ENCODE peak calls at places on chromosomes 1 and 21, in five cellular contexts. One of them, this sample, is unnamed.

GRCh38 chr1:60428161-60428560 is 354.6 kb upstream of the C1orf87 start:
- DNase-seq in kidney tubule cell: no peak
- DNase-seq in NCI-H2107: no peak
- DNase-seq in WTC11: no peak
- DNase-seq in cardiac fibroblast: peak
- DNase-seq in this sample: no peak

GRCh38 chr21:28337319-28337718 is 655.4 kb downstream of the LTN1 start:
- DNase-seq in cardiac fibroblast: peak
- DNase-seq in kidney tubule cell: peak
- DNase-seq in WTC11: no peak
- DNase-seq in NCI-H2107: peak
- DNase-seq in this sample: no peak

GRCh38 chr1:169576934-169577331 is 9.3 kb downstream of the F5 start:
- DNase-seq in NCI-H2107: no peak
- DNase-seq in kidney tubule cell: no peak
- DNase-seq in cardiac fibroblast: no peak
- DNase-seq in WTC11: no peak
- DNase-seq in this sample: no peak

GRCh38 chr21:41387042-41387819 is 25.4 kb downstream of the MX2 start:
- DNase-seq in kidney tubule cell: no peak
- DNase-seq in cardiac fibroblast: no peak
- DNase-seq in NCI-H2107: no peak
- DNase-seq in WTC11: no peak
- DNase-seq in this sample: no peak

GRCh38 chr1:8723010-8723409 is 94.4 kb downstream of the RERE start:
- DNase-seq in NCI-H2107: no peak
- DNase-seq in kidney tubule cell: peak
- DNase-seq in WTC11: no peak
- DNase-seq in cardiac fibroblast: no peak
- DNase-seq in this sample: no peak

GRCh38 chr1:53560572-53561487 is 101.6 kb downstream of the DMRTB1 start:
- DNase-seq in kidney tubule cell: no peak
- DNase-seq in cardiac fibroblast: no peak
- DNase-seq in WTC11: no peak
- DNase-seq in NCI-H2107: no peak
- DNase-seq in this sample: no peak

GRCh38 chr1:194014004-194014403 is 827.6 kb upstream of the B3GALT2 start:
- DNase-seq in cardiac fibroblast: peak
- DNase-seq in WTC11: no peak
- DNase-seq in kidney tubule cell: peak
- DNase-seq in NCI-H2107: no peak
- DNase-seq in this sample: no peak

GRCh38 chr1:99481391-99481996 is 164.4 kb upstream of the PALMD start:
- DNase-seq in cardiac fibroblast: peak
- DNase-seq in WTC11: peak
- DNase-seq in NCI-H2107: peak
- DNase-seq in kidney tubule cell: peak
- DNase-seq in this sample: peak

GRCh38 chr1:30465096-30465495 is 258.3 kb downstream of the MATN1 start:
- DNase-seq in cardiac fibroblast: no peak
- DNase-seq in kidney tubule cell: no peak
- DNase-seq in WTC11: no peak
- DNase-seq in NCI-H2107: no peak
- DNase-seq in this sample: no peak

GRCh38 chr1:59814180-59814900 is 409 bp upstream of the HOOK1 start:
- DNase-seq in NCI-H2107: peak
- DNase-seq in WTC11: peak
- DNase-seq in kidney tubule cell: peak
- DNase-seq in cardiac fibroblast: no peak
- DNase-seq in this sample: peak

GRCh38 chr1:37614105-37614504 is 18.4 kb upstream of the GNL2 start:
- DNase-seq in NCI-H2107: no peak
- DNase-seq in cardiac fibroblast: no peak
- DNase-seq in kidney tubule cell: no peak
- DNase-seq in WTC11: no peak
- DNase-seq in this sample: no peak

GRCh38 chr21:42632771-42633690 is 20.4 kb upstream of the PDE9A start:
- DNase-seq in WTC11: no peak
- DNase-seq in kidney tubule cell: no peak
- DNase-seq in NCI-H2107: no peak
- DNase-seq in cardiac fibroblast: no peak
- DNase-seq in this sample: no peak

GRCh38 chr1:29664711-29665110 is 428.4 kb downstream of the PTPRU start:
- DNase-seq in NCI-H2107: no peak
- DNase-seq in cardiac fibroblast: no peak
- DNase-seq in kidney tubule cell: no peak
- DNase-seq in WTC11: no peak
- DNase-seq in this sample: no peak

GRCh38 chr1:226766565-226766964 is 27.5 kb upstream of the ITPKB start:
- DNase-seq in WTC11: no peak
- DNase-seq in kidney tubule cell: no peak
- DNase-seq in NCI-H2107: no peak
- DNase-seq in cardiac fibroblast: no peak
- DNase-seq in this sample: no peak

GRCh38 chr1:163372576-163372975 is 50.8 kb downstream of the NUF2 start:
- DNase-seq in kidney tubule cell: no peak
- DNase-seq in cardiac fibroblast: no peak
- DNase-seq in NCI-H2107: no peak
- DNase-seq in WTC11: no peak
- DNase-seq in this sample: no peak

GRCh38 chr1:157152510-157152909 is 14.3 kb upstream of the ETV3 start:
- DNase-seq in cardiac fibroblast: no peak
- DNase-seq in kidney tubule cell: no peak
- DNase-seq in WTC11: no peak
- DNase-seq in NCI-H2107: no peak
- DNase-seq in this sample: no peak

GRCh38 chr21:42555756-42556438 is 42.2 kb downstream of the SLC37A1 start:
- DNase-seq in NCI-H2107: no peak
- DNase-seq in cardiac fibroblast: no peak
- DNase-seq in kidney tubule cell: no peak
- DNase-seq in WTC11: peak
- DNase-seq in this sample: no peak

GRCh38 chr1:59092126-59092525 is 204.8 kb upstream of the FGGY start:
- DNase-seq in cardiac fibroblast: no peak
- DNase-seq in WTC11: no peak
- DNase-seq in kidney tubule cell: no peak
- DNase-seq in NCI-H2107: no peak
- DNase-seq in this sample: no peak